ENCODE peak calls at places on chromosome 19, in four cellular contexts. U, X, N and B are unnamed samples.

GRCh38 chr19:38977445-38978314 is 2.1 kb upstream of the FBXO17 start:
- DNase-seq in U (peak), X (no peak), N (no peak), B (no peak)

GRCh38 chr19:4201798-4202197 is 19.3 kb downstream of the ANKRD24 start:
- DNase-seq in U (no peak), X (no peak), N (no peak), B (no peak)

GRCh38 chr19:48810151-48810550 is 678 bp downstream of the BCAT2 start:
- DNase-seq in U (no peak), X (no peak), N (no peak), B (no peak)

GRCh38 chr19:7979011-7979410 is 26.4 kb downstream of the ELAVL1 start:
- DNase-seq in U (no peak), X (no peak), N (no peak), B (no peak)

GRCh38 chr19:47226426-47227346 is 4.3 kb downstream of the BBC3 start:
- DNase-seq in U (peak), X (no peak), N (peak), B (peak)

GRCh38 chr19:13925990-13926389 is 12.2 kb downstream of the PODNL1 start:
- DNase-seq in U (no peak), X (no peak), N (no peak), B (no peak)

GRCh38 chr19:37218592-37218935 is 550 bp downstream of the ZNF383 start:
- DNase-seq in U (peak), X (no peak), N (no peak), B (no peak)

GRCh38 chr19:44303976-44304568 is 753 bp downstream of the ZNF235 start:
- DNase-seq in U (no peak), X (peak), N (no peak), B (no peak)

GRCh38 chr19:17240062-17240854 is 5.5 kb downstream of the NR2F6 start:
- DNase-seq in U (no peak), X (no peak), N (no peak), B (no peak)

GRCh38 chr19:19595171-19595701 is 23.3 kb downstream of the PBX4 start:
- DNase-seq in U (no peak), X (peak), N (no peak), B (no peak)

GRCh38 chr19:33500586-33500985 is 21.0 kb downstream of the PEPD start:
- DNase-seq in U (no peak), X (no peak), N (no peak), B (no peak)

GRCh38 chr19:43595605-43595998 is 332 bp downstream of the IRGQ start:
- DNase-seq in U (no peak), X (no peak), N (no peak), B (no peak)

GRCh38 chr19:35110974-35111373 is 4.6 kb upstream of the FXYD3 start:
- DNase-seq in U (no peak), X (no peak), N (no peak), B (no peak)

GRCh38 chr19:20151617-20152145 is 15.3 kb upstream of the ZNF486 start:
- DNase-seq in U (no peak), X (no peak), N (no peak), B (no peak)

GRCh38 chr19:34505321-34506025 is 23.9 kb downstream of the WTIP start:
- DNase-seq in U (no peak), X (no peak), N (no peak), B (no peak)

GRCh38 chr19:49152218-49152550 is 3.0 kb downstream of the HRC start:
- DNase-seq in U (no peak), X (no peak), N (no peak), B (no peak)

GRCh38 chr19:42497492-42498226 is 30.6 kb downstream of the CEACAM1 start:
- DNase-seq in U (peak), X (no peak), N (peak), B (no peak)

GRCh38 chr19:34500656-34501120 is 19.1 kb downstream of the WTIP start:
- DNase-seq in U (no peak), X (no peak), N (no peak), B (peak)

GRCh38 chr19:18796239-18796638 is 5.1 kb upstream of the COMP start:
- DNase-seq in U (no peak), X (no peak), N (no peak), B (no peak)

GRCh38 chr19:14954071-14954655 is 12.9 kb downstream of the OR7C2 start:
- DNase-seq in U (no peak), X (no peak), N (no peak), B (no peak)

GRCh38 chr19:11195681-11196080 is 1.7 kb downstream of the KANK2 start:
- DNase-seq in U (no peak), X (no peak), N (no peak), B (no peak)

GRCh38 chr19:11198175-11198534 is 810 bp upstream of the KANK2 start:
- DNase-seq in U (no peak), X (no peak), N (no peak), B (no peak)

GRCh38 chr19:11196406-11197287 is 698 bp downstream of the KANK2 start:
- DNase-seq in U (no peak), X (no peak), N (peak), B (no peak)

GRCh38 chr19:11198769-11199469 is 1.6 kb upstream of the KANK2 start:
- DNase-seq in U (no peak), X (no peak), N (no peak), B (no peak)

DNA sequence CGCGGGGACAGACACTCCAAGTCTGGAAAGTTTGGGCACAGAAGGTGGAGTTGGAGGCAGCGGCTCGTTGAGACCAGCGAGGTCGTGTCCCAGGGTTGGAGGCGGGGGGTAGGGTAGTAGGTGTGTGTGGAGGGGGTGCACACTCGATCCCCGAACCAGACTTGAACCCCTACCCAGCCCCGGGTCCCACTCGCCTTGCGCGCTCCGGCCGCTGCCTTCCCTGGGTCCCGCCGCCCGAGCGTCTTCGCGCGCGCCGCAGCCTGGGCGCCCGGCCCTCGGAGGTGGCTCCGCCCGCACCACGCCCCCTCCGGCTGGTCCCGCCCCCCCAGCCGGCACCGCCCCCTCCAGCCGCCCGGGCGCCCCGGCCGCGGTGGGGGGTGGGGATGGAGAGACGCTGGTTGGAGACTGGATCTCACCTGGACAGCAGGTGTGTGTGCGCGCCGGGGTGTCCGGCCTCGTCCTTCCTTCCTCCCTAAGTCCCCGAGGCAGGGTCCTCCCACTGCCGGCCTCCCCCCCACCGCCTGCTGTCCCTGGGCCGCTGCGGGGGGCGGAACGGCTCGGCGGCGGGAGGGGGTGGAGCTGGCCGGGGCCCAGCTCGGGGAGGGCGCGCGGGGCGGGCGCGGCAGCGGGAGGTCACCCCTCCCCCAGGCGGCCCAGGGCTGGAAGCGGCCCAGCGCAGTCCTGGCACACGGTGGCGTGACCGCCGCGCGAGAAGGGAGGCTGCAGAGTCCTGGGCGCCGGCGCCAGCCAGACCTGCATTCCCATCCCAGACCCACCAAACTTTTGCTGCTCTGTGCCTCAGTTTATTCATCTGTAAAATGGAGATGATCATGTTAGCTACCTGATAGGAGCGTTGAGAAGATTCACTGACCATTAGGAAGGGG is at the start of gene KANK2:
- DNase-seq in U (peak), X (peak), N (peak), B (peak)
- TF ChIP-seq POLR2A in U (peak), X (peak), N (peak), B (no peak)

DNA sequence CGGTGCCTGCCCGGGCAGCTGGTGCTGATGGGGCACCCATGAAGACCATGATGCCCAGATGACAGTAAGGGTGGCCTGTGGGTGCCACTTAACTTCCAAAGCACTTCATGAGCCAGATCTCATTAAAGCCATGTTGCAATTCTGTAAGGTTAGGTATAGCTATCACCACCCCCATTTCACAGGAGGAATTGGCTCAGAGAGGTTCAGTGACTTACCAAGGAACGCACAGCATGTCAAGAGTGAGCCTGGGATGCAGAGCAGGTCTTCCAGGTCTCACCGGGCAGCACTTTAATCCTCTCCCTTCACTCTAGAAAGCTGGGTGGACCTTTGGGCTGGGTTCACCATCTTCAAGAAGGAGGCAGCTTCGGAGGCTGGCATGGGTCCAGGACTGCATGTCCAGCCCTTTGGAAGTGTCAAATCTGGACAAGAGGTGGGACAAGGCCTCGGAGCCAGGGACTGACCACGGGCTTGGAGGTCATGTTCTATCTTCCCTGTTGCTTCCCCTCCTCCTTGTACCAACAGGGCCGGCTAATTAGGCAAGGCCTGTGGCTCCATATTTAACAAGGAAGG is 189.8 kb downstream of the URI1 start:
- DNase-seq in U (no peak), X (no peak), N (no peak), B (no peak)
- H3K4me3 ChIP-seq in U (no peak), X (no peak), N (no peak), B (no peak)

DNA sequence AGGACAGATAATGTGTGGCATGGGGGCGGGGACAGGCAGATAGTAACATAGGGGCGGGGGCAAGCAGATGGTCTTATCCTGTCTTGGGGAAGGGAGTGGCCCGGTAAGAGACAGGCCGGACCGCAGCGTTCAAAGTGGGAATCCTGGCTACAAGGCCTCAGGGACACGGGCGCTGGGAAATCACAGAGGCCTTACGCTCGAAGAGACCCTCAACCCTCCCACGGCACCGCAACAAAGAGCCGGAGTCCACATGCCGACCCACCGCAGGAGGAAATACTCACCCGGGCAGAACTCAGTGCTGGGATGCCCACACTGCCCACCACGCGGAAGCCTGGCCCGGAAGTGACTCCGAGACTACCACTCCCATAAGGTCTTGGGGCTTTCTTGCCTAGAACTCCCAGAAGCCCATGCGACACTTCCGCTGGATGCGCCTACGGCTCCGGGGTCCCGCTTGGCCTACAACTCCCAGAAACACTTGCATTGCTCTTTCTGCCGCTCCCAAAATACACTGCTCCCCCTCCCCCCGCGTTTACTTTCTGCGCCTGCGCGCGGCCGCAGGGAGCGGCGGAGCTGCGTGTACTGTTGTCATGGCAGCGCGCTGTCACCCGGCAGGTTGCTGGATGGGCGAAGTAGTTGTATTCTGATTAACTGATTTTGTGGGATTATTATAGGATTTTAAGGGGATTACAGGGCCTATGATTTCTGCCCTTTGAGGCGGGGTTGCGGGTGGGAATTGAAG is at the start of gene CTU1:
- DNase-seq in U (peak), X (peak), N (peak), B (peak)
- TF ChIP-seq CTCF in U (no peak), X (peak), N (no peak), B (no peak)

GRCh38 chr19:2185734-2186070 is 22.0 kb downstream of the DOT1L start:
- DNase-seq in U (no peak), X (no peak), N (no peak), B (no peak)
- TF ChIP-seq POLR2A in U (no peak), X (no peak), N (no peak), B (no peak)

DNA sequence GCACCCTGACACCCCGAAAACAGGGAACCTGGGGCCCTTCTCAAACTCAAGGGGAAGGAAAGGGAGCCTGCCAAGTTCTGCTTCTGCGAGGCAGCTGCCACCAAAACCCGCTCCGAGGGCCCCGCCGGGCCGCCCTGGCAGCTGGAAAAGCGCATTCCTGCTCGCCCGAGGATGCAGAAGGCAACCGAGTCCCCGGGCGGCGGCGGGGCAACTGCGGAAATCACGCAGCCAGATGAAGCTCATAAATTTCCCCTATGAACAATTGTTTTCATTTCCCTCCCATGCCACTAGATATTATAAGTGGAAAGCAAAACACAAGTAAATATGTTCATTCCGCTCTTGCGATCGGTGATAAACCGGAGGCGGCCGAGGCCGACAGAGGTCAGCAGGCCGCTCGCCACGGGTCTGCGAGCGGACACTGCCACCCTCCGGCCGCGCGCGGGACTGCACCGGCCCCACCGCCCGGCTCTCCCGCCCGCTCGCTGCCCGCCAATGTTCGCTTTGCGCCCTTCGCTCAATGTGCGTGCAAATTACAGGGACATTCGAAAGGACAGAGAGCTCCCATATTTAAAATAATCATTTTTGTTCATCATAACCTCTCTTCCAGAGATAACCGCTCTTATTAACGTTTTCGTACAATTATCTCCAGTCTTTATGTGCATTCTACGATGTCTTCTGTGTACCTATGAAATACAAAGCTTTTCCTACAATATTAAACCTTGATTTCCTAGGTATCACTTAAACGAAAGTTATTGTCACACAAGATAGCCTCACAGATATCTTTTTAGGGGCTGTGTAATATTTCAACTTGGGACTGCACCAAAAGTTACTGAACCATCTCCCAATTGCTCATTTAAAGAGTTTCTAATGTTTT is 120.8 kb upstream of the ZNF507 start:
- DNase-seq in U (no peak), X (peak), N (peak), B (peak)
- H3K4me3 ChIP-seq in U (no peak), X (no peak), N (no peak), B (no peak)

GRCh38 chr19:54030895-54031586 is 32.7 kb downstream of the VSTM1 start:
- DNase-seq in U (no peak), X (no peak), N (no peak), B (no peak)
- TF ChIP-seq CTCF in U (no peak), X (no peak), N (no peak), B (no peak)

GRCh38 chr19:6683971-6684370 is 14.0 kb upstream of the TNFSF14 start:
- DNase-seq in U (no peak), X (no peak), N (no peak), B (no peak)

GRCh38 chr19:6686628-6686975 is 16.6 kb upstream of the TNFSF14 start:
- DNase-seq in U (no peak), X (no peak), N (no peak), B (no peak)

GRCh38 chr19:6685482-6685881 is 15.5 kb upstream of the TNFSF14 start:
- DNase-seq in U (no peak), X (no peak), N (no peak), B (no peak)

GRCh38 chr19:6685962-6686627 is 16.1 kb upstream of the TNFSF14 start:
- DNase-seq in U (no peak), X (no peak), N (no peak), B (no peak)

DNA sequence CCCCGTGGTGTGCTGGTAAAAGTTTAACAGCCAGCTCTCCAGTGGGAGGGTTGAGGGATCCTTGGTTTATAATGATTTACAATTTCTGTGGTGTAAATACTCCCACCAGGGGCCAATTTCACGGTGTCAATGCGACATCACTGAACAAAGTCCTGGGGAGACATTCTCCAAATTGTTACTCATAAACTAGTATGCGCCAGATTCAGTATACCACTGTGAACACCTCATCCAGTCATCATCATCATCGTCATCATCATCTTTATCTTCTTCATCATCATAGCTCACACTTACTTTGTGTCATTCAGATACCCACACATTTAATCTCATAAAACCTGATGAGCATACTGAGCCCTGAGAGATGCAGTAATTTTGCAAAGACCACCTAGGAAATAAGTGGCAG is 17.2 kb upstream of the TNFSF14 start:
- DNase-seq in U (no peak), X (no peak), N (no peak), B (no peak)
- TF ChIP-seq POLR2A in U (no peak), X (no peak), N (no peak), B (no peak)